ENCODE peak calls at places on chromosomes 3 and 15, in six cellular contexts. T is suprapubic skin, A is mammary epithelial cell, F is astrocyte, S is AG04450, C is GM12864. W is an unnamed sample.

GRCh38 chr3:34683851-34684250 is 885.4 kb downstream of the PDCD6IP start:
- DNase-seq in T (no peak), C (no peak), S (no peak), F (peak), A (peak), W (peak)

GRCh38 chr3:157407769-157408168 is 28.9 kb upstream of the PTX3 start:
- DNase-seq in C (no peak), S (no peak), A (no peak), T (no peak), F (no peak), W (no peak)

GRCh38 chr3:22980346-22980745 is 222.8 kb upstream of the UBE2E2 start:
- DNase-seq in C (no peak), A (no peak), S (no peak), T (no peak), F (peak), W (peak)

GRCh38 chr15:101031203-101031602 is 112.0 kb downstream of the LRRK1 start:
- DNase-seq in T (no peak), F (peak), C (no peak), A (no peak), S (no peak), W (peak)

GRCh38 chr3:192409203-192409837 is 318.0 kb downstream of the FGF12 start:
- DNase-seq in C (no peak), S (no peak), T (no peak), F (peak), A (peak), W (peak)

GRCh38 chr3:134274571-134274970 is 23.9 kb upstream of the RYK start:
- DNase-seq in S (no peak), A (no peak), F (no peak), C (no peak), T (no peak), W (no peak)

GRCh38 chr15:67801142-67801541 is 24.2 kb upstream of the SKOR1 start:
- DNase-seq in T (no peak), C (no peak), A (no peak), F (no peak), S (no peak), W (no peak)

GRCh38 chr15:63050737-63051700 is 8.5 kb downstream of the TPM1 start:
- DNase-seq in T (no peak), A (no peak), F (peak), S (peak), C (no peak), W (peak)

GRCh38 chr15:68305420-68305871 is 27.9 kb downstream of the FEM1B start:
- DNase-seq in T (peak), S (no peak), C (no peak), F (no peak), A (no peak), W (no peak)

GRCh38 chr15:101307897-101308603 is 13.0 kb upstream of the SNRPA1 start:
- DNase-seq in F (no peak), C (no peak), S (no peak), T (peak), A (no peak), W (no peak)

GRCh38 chr3:67901681-67902080 is 247.3 kb upstream of the SUCLG2 start:
- DNase-seq in S (no peak), T (no peak), A (no peak), C (no peak), F (no peak), W (no peak)

GRCh38 chr3:74839591-74839990 is 225.1 kb upstream of the CNTN3 start:
- DNase-seq in S (no peak), T (no peak), F (no peak), C (no peak), A (no peak), W (no peak)

GRCh38 chr3:43996379-43997301 is 245.0 kb upstream of the TOPAZ1 start:
- DNase-seq in A (peak), F (no peak), C (no peak), S (no peak), T (no peak), W (peak)

GRCh38 chr15:23687143-23687470 is at the start of gene NDN:
- DNase-seq in F (peak), C (no peak), S (no peak), A (no peak), T (no peak), W (peak)

GRCh38 chr15:71237456-71238188 is 122.4 kb downstream of the THSD4 start:
- DNase-seq in T (no peak), A (peak), C (no peak), F (peak), S (peak), W (peak)

DNA sequence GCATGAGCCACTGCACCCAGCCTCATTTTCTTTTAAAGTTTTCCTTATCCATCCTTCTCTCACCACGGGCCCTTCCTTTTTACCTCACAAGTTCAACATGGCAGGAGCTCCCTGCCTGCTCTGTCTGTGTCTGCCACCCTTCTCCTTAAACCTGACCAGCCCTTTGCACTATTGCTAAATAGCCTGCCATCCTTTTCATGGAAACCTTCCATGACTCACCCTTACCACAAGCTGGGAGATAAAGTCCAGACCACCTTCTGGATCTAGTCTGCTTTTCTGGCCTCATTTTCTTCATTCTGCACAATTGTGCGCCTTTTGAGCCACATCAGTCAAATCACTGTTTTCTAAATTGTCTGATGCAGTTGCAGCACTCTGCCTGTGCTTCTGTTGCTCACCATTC is 8.9 kb downstream of the PARP14 start:
- DNase-seq in F (peak), C (no peak), A (no peak), S (no peak), T (no peak), W (peak)
- TF ChIP-seq CTCF in F (no peak), C (no peak), A (no peak), S (no peak), T (no peak), W (no peak)

GRCh38 chr3:171206283-171206682 is 179.8 kb upstream of the SLC2A2 start:
- DNase-seq in A (peak), C (peak), T (no peak), S (no peak), F (no peak), W (no peak)

GRCh38 chr3:171200052-171201029 is 173.8 kb upstream of the SLC2A2 start:
- DNase-seq in A (no peak), F (peak), C (no peak), T (no peak), S (no peak), W (no peak)

GRCh38 chr3:171199473-171199829 is 172.9 kb upstream of the SLC2A2 start:
- DNase-seq in T (no peak), F (no peak), S (no peak), A (no peak), C (no peak), W (no peak)

GRCh38 chr3:171201825-171202224 is 175.3 kb upstream of the SLC2A2 start:
- DNase-seq in S (no peak), T (no peak), A (no peak), F (no peak), C (no peak), W (no peak)

GRCh38 chr3:171204942-171205341 is 178.4 kb upstream of the SLC2A2 start:
- DNase-seq in S (no peak), F (no peak), T (no peak), C (no peak), A (no peak), W (peak)
- H3K4me3 ChIP-seq in S (no peak), F (no peak), T (no peak), C (no peak), A (no peak), W (no peak)

DNA sequence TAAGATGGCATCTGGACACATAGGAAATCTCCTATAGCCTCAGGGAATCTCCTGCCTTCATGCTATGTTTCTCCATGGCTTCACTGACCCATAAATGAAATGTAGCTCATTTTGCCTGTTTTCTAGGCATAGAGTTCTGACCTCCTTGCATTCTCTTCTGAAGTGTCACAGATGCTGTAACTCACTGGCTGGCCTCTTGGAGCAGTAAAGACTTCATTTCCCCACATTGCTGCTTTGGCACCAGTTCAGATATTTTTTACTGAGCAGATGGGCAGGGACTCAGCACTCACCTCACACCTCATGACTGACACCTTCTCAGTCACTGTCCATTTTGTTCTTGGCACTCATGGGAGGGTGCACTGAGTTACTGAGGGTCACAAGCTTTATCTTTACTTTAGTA is 286.7 kb upstream of the TGFBR2 start:
- DNase-seq in S (no peak), F (no peak), A (peak), T (no peak), C (no peak), W (peak)
- TF ChIP-seq CTCF in S (peak), F (peak), A (peak), T (no peak), C (peak), W (peak)

DNA sequence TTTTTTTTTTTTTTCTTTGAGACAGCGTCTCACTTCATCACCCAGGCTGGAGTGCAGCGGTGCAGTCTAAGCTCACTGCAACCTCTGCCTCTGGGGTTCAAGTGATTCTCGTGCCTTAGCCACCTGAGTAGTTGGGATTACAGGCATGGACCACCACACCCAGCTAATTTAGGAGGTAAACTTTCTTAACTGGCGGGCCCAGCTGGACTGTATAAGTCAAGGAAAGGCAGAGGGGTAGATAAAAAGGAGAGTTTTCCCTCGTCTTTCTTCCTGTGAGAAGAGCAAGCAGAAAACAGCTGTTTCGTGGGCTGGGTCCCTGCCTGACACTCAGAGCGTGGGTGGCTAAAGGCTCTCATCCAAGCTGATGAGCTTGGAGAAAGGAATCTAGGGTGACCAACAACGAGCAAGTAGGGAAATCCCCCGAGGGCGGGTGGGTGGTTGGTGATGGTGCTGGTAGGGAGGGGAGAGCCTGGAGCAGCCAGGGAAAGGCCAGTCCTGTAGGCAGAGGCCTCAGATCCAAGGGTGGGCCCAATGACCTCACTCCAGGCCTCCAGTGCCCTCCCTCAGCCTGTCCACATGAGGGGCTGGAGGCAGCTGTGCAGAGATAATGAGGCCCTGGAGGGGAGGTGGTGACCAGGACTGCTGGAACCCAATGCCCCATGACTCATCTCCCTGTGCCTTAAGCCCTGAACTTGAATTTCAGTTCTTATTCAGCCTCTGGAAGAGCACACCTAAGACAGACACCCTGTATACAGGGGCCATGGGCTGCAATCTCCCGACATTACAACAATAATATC is 43.1 kb upstream of the LIMD1 start:
- DNase-seq in T (peak), C (no peak), S (peak), A (peak), F (peak), W (peak)
- H3K4me3 ChIP-seq in T (no peak), C (no peak), S (no peak), A (no peak), F (peak), W (no peak)

GRCh38 chr3:65026151-65026550 is 338.4 kb upstream of the ADAMTS9 start:
- DNase-seq in C (no peak), T (no peak), A (no peak), S (no peak), F (no peak), W (no peak)
- TF ChIP-seq CTCF in C (no peak), T (no peak), A (no peak), S (no peak), F (no peak), W (no peak)

GRCh38 chr3:53160335-53160659 is 712 bp upstream of the PRKCD start:
- DNase-seq in F (no peak), T (no peak), A (no peak), C (no peak), S (no peak), W (no peak)
- H3K4me3 ChIP-seq in F (peak), T (peak), A (peak), C (peak), S (peak), W (peak)

W was measured in fibroblast of pulmonary artery.